ENCODE peak calls at places on chromosomes 13 and 19, in five cellular contexts. E is neural crest cell; Y is effector memory CD4-positive, alpha-beta T cell; K is T-cell; L is HT1080. C is an unnamed sample.

GRCh38 chr13:77390391-77390790 is 63.5 kb upstream of the MYCBP2 start:
- DNase-seq in E (no peak), Y (no peak), K (no peak), L (no peak), C (no peak)

GRCh38 chr19:33691736-33692135 is 70.0 kb downstream of the CHST8 start:
- DNase-seq in E (no peak), Y (no peak), K (no peak), L (no peak), C (no peak)

GRCh38 chr19:16944626-16945363 is 56.0 kb downstream of the F2RL3 start:
- DNase-seq in E (no peak), Y (no peak), K (no peak), L (no peak), C (no peak)

GRCh38 chr13:54593504-54593903 is 1564.9 kb downstream of the OLFM4 start:
- DNase-seq in E (no peak), Y (no peak), K (no peak), L (no peak), C (no peak)

GRCh38 chr13:105196052-105196451 is 1339.4 kb downstream of the EFNB2 start:
- DNase-seq in E (no peak), Y (no peak), K (no peak), L (peak; percentile 44), C (no peak)

GRCh38 chr13:65914707-65915106 is 1315.4 kb downstream of the PCDH9 start:
- DNase-seq in E (no peak), Y (no peak), K (no peak), L (no peak), C (no peak)

GRCh38 chr19:42075616-42076374 is at the start of gene ZNF574:
- DNase-seq in E (peak; percentile 94), Y (peak; percentile 97), K (peak; percentile 98), L (peak; percentile 99), C (peak; percentile 100)

GRCh38 chr13:105410602-105411001 is 1124.9 kb downstream of the EFNB2 start:
- DNase-seq in E (peak; percentile 47), Y (no peak), K (no peak), L (peak; percentile 16), C (peak; percentile 53)

GRCh38 chr19:40610396-40611064 is 9.4 kb downstream of the LTBP4 start:
- DNase-seq in E (no peak), Y (peak; percentile 62), K (peak; percentile 65), L (no peak), C (peak; percentile 46)

GRCh38 chr19:35061583-35062373 is 20.3 kb downstream of the HPN start:
- DNase-seq in E (no peak), Y (no peak), K (no peak), L (peak; percentile 75), C (no peak)

GRCh38 chr19:54729416-54730188 is 5.4 kb downstream of the KIR3DL3 start:
- DNase-seq in E (no peak), Y (no peak), K (no peak), L (no peak), C (no peak)

GRCh38 chr19:3601021-3601420 is 5.7 kb downstream of the TBXA2R start:
- DNase-seq in E (no peak), Y (no peak), K (no peak), L (no peak), C (no peak)

GRCh38 chr13:51689597-51689996 is 105.3 kb downstream of the WDFY2 start:
- DNase-seq in E (no peak), Y (no peak), K (no peak), L (peak; percentile 47), C (peak; percentile 52)

GRCh38 chr19:10136936-10137335 is 17.2 kb upstream of the EIF3G start:
- DNase-seq in E (no peak), Y (no peak), K (no peak), L (no peak), C (no peak)

GRCh38 chr19:50414850-50415660 is 3.7 kb upstream of the SPIB start:
- DNase-seq in E (peak; percentile 89), Y (peak; percentile 58), K (peak; percentile 60), L (no peak), C (peak; percentile 18)

GRCh38 chr13:95128045-95128643 is 173.1 kb downstream of the ABCC4 start:
- DNase-seq in E (no peak), Y (no peak), K (no peak), L (peak; percentile 51), C (no peak)

GRCh38 chr13:89514534-89515312 is 1832.8 kb upstream of the MIR17HG start:
- DNase-seq in E (no peak), Y (no peak), K (no peak), L (peak; percentile 84), C (peak; percentile 68)

GRCh38 chr13:41546372-41547252 is 89.3 kb downstream of the RGCC start:
- DNase-seq in E (no peak), Y (no peak), K (no peak), L (peak; percentile 88), C (peak; percentile 94)